ENCODE peak calls at places on chromosome 7, in nine cellular contexts. X, W, I, E, U, B, D, H and A are unnamed samples.

GRCh38 chr7:114921636-114922150 is at the start of gene MDFIC:
- DNase-seq in B (peak; percentile 72), H (peak; percentile 77), I (peak; percentile 16), E (no peak), W (peak; percentile 38), D (peak; percentile 22), U (peak; percentile 41), X (no peak), A (no peak)

GRCh38 chr7:138245682-138246081 is 169.4 kb downstream of the AKR1D1 start:
- DNase-seq in U (no peak), D (no peak), W (no peak), I (no peak), H (peak; percentile 12), X (no peak), B (no peak), E (no peak), A (no peak)

GRCh38 chr7:40802497-40802896 is 667.7 kb downstream of the SUGCT start:
- DNase-seq in U (no peak), E (no peak), I (no peak), B (no peak), X (no peak), D (no peak), H (no peak), W (no peak), A (no peak)

GRCh38 chr7:52720856-52721255 is 314.6 kb upstream of the POM121L12 start:
- DNase-seq in X (no peak), B (no peak), E (no peak), H (no peak), U (no peak), W (no peak), D (no peak), I (no peak), A (no peak)

GRCh38 chr7:111437736-111438135 is 124.6 kb downstream of the IMMP2L start:
- DNase-seq in X (no peak), D (no peak), U (no peak), B (no peak), I (no peak), E (no peak), H (no peak), W (no peak), A (no peak)

GRCh38 chr7:157903296-157903695 is 566.5 kb downstream of the DNAJB6 start:
- DNase-seq in E (no peak), W (no peak), B (no peak), X (no peak), D (no peak), U (no peak), H (no peak), I (no peak), A (no peak)

GRCh38 chr7:38748056-38748610 is 117.0 kb upstream of the AMPH start:
- DNase-seq in X (no peak), H (no peak), D (no peak), E (no peak), I (no peak), U (no peak), W (no peak), B (peak; percentile 38), A (peak; percentile 19)

GRCh38 chr7:151415375-151416112 is 5.7 kb upstream of the WDR86 start:
- DNase-seq in E (no peak), D (no peak), X (no peak), B (no peak), U (peak; percentile 45), W (no peak), H (no peak), I (no peak), A (no peak)

GRCh38 chr7:104926905-104927454 is 87.0 kb upstream of the KMT2E start:
- DNase-seq in H (no peak), I (no peak), D (no peak), W (no peak), U (peak; percentile 81), X (no peak), E (no peak), B (no peak), A (no peak)

GRCh38 chr7:96723622-96724021 is 14.0 kb upstream of the SEM1 start:
- DNase-seq in D (no peak), B (no peak), H (no peak), U (no peak), E (no peak), W (no peak), X (no peak), I (no peak), A (no peak)

GRCh38 chr7:105799006-105799405 is 77.4 kb downstream of the ATXN7L1 start:
- DNase-seq in X (no peak), H (no peak), E (no peak), W (no peak), D (no peak), U (no peak), I (no peak), B (no peak), A (no peak)

GRCh38 chr7:151876899-151877777 is at the start of gene PRKAG2:
- DNase-seq in D (peak; percentile 65), H (peak; percentile 55), I (peak; percentile 64), X (no peak), E (peak; percentile 72), U (peak; percentile 71), B (peak; percentile 46), W (peak; percentile 75), A (peak; percentile 23)

GRCh38 chr7:99504603-99505323 is at the start of gene ZKSCAN5:
- DNase-seq in W (peak; percentile 99), I (peak; percentile 99), X (peak; percentile 94), U (peak; percentile 98), H (peak; percentile 99), D (peak; percentile 99), E (peak; percentile 99), B (peak; percentile 98), A (peak; percentile 98)

GRCh38 chr7:115962340-115962739 is 68.2 kb downstream of the TFEC start:
- DNase-seq in X (no peak), U (no peak), H (no peak), W (no peak), B (no peak), I (no peak), D (no peak), E (no peak), A (no peak)

GRCh38 chr7:76062254-76062653 is 14.3 kb downstream of the MDH2 start:
- DNase-seq in B (no peak), E (no peak), D (no peak), U (no peak), H (no peak), I (no peak), W (no peak), X (no peak), A (no peak)

GRCh38 chr7:122303971-122304603 is 463 bp downstream of the FEZF1 start:
- DNase-seq in B (no peak), U (no peak), D (no peak), W (no peak), E (no peak), X (no peak), I (no peak), H (no peak), A (no peak)

GRCh38 chr7:1924185-1924817 is 254.2 kb downstream of the ELFN1 start:
- DNase-seq in U (no peak), B (no peak), D (no peak), H (no peak), E (no peak), I (no peak), X (no peak), W (no peak), A (no peak)

GRCh38 chr7:102044984-102045673 is 227.7 kb downstream of the CUX1 start:
- DNase-seq in B (no peak), X (peak; percentile 7), I (peak; percentile 41), W (no peak), D (peak; percentile 51), U (peak; percentile 42), H (peak; percentile 61), E (peak; percentile 47), A (no peak)

GRCh38 chr7:30594055-30594539 is 581 bp upstream of the GARS1 start:
- DNase-seq in I (peak; percentile 23), W (peak; percentile 49), E (peak; percentile 24), H (peak; percentile 32), X (no peak), D (peak; percentile 17), B (peak; percentile 76), U (peak; percentile 46), A (no peak)
- TF ChIP-seq POLR2A in I (no peak), W (no peak), E (no peak), H (no peak), X (no peak), D (no peak), B (no peak), U (no peak), A (no peak)

GRCh38 chr7:135977020-135977741 is at the start of gene MTPN:
- DNase-seq in U (peak; percentile 97), X (peak; percentile 94), I (peak; percentile 98), D (peak; percentile 98), W (peak; percentile 99), B (peak; percentile 97), H (peak; percentile 99), E (peak; percentile 98), A (peak; percentile 97)
- TF ChIP-seq POLR2A in U (peak; percentile 24), X (peak; percentile 41), I (peak; percentile 70), D (peak; percentile 17), W (peak; percentile 78), B (peak; percentile 63), H (peak; percentile 56), E (peak; percentile 25), A (peak; percentile 87)

DNA sequence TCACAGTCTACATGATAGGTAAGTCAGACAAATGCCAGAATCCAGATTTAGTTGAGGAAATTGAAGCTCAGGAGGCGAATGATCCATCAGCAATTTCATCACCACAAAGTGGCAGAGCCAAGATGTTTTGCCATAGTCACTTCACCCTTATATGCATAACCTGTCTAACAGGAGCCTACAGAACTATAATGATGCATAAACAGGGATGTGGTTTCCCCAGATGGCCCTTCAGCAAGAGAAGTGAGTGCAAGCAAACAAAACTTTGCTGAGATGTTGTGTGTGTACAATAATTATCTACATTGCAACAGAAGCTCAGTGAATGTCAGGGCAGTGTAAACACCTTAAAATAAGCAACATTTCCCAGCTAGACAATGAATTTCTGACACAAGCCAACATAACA is 28.6 kb downstream of the PON3 start:
- DNase-seq in H (no peak), U (no peak), E (no peak), W (no peak), D (no peak), X (no peak), B (no peak), I (no peak), A (no peak)
- TF ChIP-seq POLR2A in H (no peak), U (no peak), E (no peak), W (no peak), D (no peak), X (no peak), B (no peak), I (no peak), A (no peak)

DNA sequence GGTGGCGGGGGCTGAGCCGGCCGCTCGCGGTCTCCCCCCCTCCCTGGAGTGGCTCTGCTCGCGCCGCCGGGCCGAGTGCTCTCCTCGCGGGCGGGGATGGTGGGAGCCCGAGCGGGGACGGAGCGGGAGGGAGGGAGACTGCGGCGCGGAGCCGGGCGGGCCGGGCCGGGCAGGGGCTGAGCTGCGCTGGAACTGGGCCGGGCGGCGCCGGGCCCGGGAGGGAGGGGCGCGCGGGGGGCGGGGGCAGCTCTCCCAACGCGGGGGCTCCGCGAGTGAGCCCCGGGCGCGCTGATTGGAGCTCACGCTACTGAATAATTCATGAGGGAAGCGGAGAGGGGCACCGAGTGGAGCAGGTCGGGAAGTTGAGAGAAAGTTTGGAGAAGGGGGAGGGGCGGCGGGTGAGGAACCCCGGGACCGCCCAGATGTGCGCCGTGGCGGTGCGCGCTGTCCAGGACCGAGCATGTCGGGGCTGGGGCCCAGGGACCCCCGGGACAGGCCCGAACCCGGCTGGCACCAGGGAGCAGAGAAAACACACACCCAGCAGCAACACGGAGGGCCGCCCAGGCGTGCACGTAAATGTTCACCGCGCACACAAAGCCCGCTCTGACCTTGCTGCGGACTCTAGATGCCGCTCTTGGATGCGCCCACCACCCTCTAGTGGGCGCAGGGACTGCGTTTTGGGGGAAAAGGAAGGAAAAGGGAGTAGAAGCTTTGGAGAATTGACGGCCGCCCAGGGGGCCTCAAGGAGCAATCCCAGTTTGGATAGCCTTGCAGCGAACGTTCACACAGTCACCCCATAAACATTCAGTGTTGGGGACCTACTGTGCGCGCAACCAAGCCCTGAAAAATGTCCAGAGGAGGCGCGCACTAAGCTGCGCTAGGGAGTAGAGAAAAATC is at the start of gene EPHB4:
- DNase-seq in U (peak; percentile 88), E (peak; percentile 91), X (peak; percentile 77), H (peak; percentile 93), W (peak; percentile 83), I (peak; percentile 88), B (peak; percentile 91), D (peak; percentile 39), A (peak; percentile 70)
- TF ChIP-seq POLR2A in U (peak; percentile 20), E (peak; percentile 32), X (peak; percentile 54), H (peak; percentile 50), W (peak; percentile 22), I (peak; percentile 45), B (peak; percentile 75), D (no peak), A (peak; percentile 23)